ENCODE peak calls at places on chromosomes 4 and X, in seven cellular contexts. C is NCI-H1436, P is MM.1S, M is type B pancreatic cell, J is A549, H is fibroblast of the conjunctiva, Y is vagina. X is an unnamed sample.

GRCh38 chrX:39689374-39690104 is 408.2 kb downstream of the BCOR start:
- DNase-seq in C (no peak), P (no peak), M (no peak), J (no peak), H (no peak), Y (no peak), X (no peak)

GRCh38 chr4:181569553-181569952 is 673.6 kb upstream of the TENM3 start:
- DNase-seq in C (peak; percentile 23), P (peak; percentile 62), M (no peak), J (peak; percentile 9), H (peak; percentile 18), Y (no peak), X (no peak)

GRCh38 chr4:128461300-128462103 is 173.9 kb upstream of the PGRMC2 start:
- DNase-seq in C (no peak), P (no peak), M (no peak), J (peak; percentile 71), H (peak; percentile 81), Y (no peak), X (no peak)

GRCh38 chrX:153492153-153492454 is 2.7 kb upstream of the BGN start:
- DNase-seq in C (no peak), P (no peak), M (no peak), J (no peak), H (no peak), Y (no peak), X (no peak)

GRCh38 chrX:116272328-116272727 is 101.8 kb downstream of the AGTR2 start:
- DNase-seq in C (no peak), P (no peak), M (no peak), J (peak; percentile 94), H (peak; percentile 33), Y (no peak), X (no peak)

GRCh38 chrX:23788946-23789345 is 6.0 kb downstream of the SAT1 start:
- DNase-seq in C (no peak), P (no peak), M (no peak), J (peak; percentile 44), H (no peak), Y (no peak), X (no peak)

GRCh38 chr4:121726642-121727268 is 30.0 kb upstream of the ANXA5 start:
- DNase-seq in C (peak; percentile 18), P (peak; percentile 67), M (no peak), J (peak; percentile 61), H (peak; percentile 65), Y (no peak), X (peak; percentile 47)

GRCh38 chrX:40504801-40505605 is 75.8 kb upstream of the ATP6AP2 start:
- DNase-seq in C (no peak), P (peak; percentile 47), M (no peak), J (no peak), H (peak; percentile 6), Y (no peak), X (peak; percentile 3)

GRCh38 chr4:173076903-173077629 is 91.5 kb upstream of the GALNT7 start:
- DNase-seq in C (no peak), P (no peak), M (no peak), J (no peak), H (no peak), Y (no peak), X (no peak)

GRCh38 chr4:115648786-115649185 is 535.4 kb upstream of the NDST4 start:
- DNase-seq in C (no peak), P (no peak), M (no peak), J (no peak), H (no peak), Y (no peak), X (no peak)

GRCh38 chr4:151806511-151806927 is 45.7 kb upstream of the GATB start:
- DNase-seq in C (no peak), P (no peak), M (no peak), J (no peak), H (no peak), Y (no peak), X (no peak)

GRCh38 chr4:56828784-56829535 is 7.5 kb upstream of the SPINK2 start:
- DNase-seq in C (no peak), P (peak; percentile 91), M (no peak), J (no peak), H (no peak), Y (no peak), X (no peak)

GRCh38 chrX:45846328-45846727 is 645.7 kb upstream of the DIPK2B start:
- DNase-seq in C (no peak), P (no peak), M (no peak), J (no peak), H (no peak), Y (no peak), X (no peak)

GRCh38 chr4:165723051-165723805 is 149.8 kb upstream of the TLL1 start:
- DNase-seq in C (no peak), P (no peak), M (no peak), J (no peak), H (no peak), Y (no peak), X (no peak)

GRCh38 chrX:44352739-44353138 is 9.3 kb upstream of the EFHC2 start:
- DNase-seq in C (no peak), P (no peak), M (no peak), J (no peak), H (no peak), Y (no peak), X (no peak)

GRCh38 chr4:6991771-6992557 is 51.2 kb upstream of the TADA2B start:
- DNase-seq in C (no peak), P (peak; percentile 75), M (peak; percentile 34), J (no peak), H (peak; percentile 72), Y (no peak), X (no peak)

GRCh38 chr4:114277690-114278089 is 298.2 kb upstream of the ARSJ start:
- DNase-seq in C (no peak), P (no peak), M (no peak), J (no peak), H (no peak), Y (no peak), X (no peak)

GRCh38 chr4:24795666-24796381 is 451 bp downstream of the SOD3 start:
- DNase-seq in C (no peak), P (no peak), M (no peak), J (no peak), H (no peak), Y (no peak), X (no peak)

GRCh38 chr4:25103423-25103822 is 56.8 kb downstream of the SEPSECS start:
- DNase-seq in C (no peak), P (no peak), M (no peak), J (no peak), H (no peak), Y (peak; percentile 46), X (no peak)

GRCh38 chr4:114782842-114783595 is 184.4 kb downstream of the UGT8 start:
- DNase-seq in C (peak; percentile 79), P (no peak), M (no peak), J (no peak), H (no peak), Y (no peak), X (no peak)

GRCh38 chr4:116323606-116324005 is 761.8 kb downstream of the TRAM1L1 start:
- DNase-seq in C (no peak), P (no peak), M (no peak), J (no peak), H (no peak), Y (no peak), X (no peak)

GRCh38 chr4:35710343-35710742 is 534.0 kb downstream of the ARAP2 start:
- DNase-seq in C (no peak), P (no peak), M (no peak), J (no peak), H (no peak), Y (no peak), X (no peak)

GRCh38 chr4:121594796-121595526 is 101.8 kb downstream of the ANXA5 start:
- DNase-seq in C (no peak), P (no peak), M (no peak), J (peak; percentile 2), H (peak; percentile 22), Y (no peak), X (no peak)

GRCh38 chrX:40933132-40934078 is 151.8 kb upstream of the USP9X start:
- DNase-seq in C (no peak), P (no peak), M (no peak), J (peak; percentile 36), H (peak; percentile 56), Y (no peak), X (peak; percentile 31)

X was measured in GM12878.